ENCODE peak calls at places on chromosomes 3 and 15, in ten cellular contexts. A, K, C, P, R, E, H, T, Z and D are unnamed samples.

GRCh38 chr15:85094685-85095084 is 113.0 kb downstream of the PDE8A start:
- DNase-seq in A (no peak), K (no peak), C (no peak), P (no peak), R (no peak), E (no peak), H (no peak), T (no peak), Z (peak), D (no peak)

GRCh38 chr3:64530434-64531049 is 157.3 kb downstream of the ADAMTS9 start:
- DNase-seq in A (no peak), K (peak), C (peak), P (no peak), R (peak), E (no peak), H (no peak), T (no peak), Z (peak), D (no peak)

GRCh38 chr3:60650171-60650570 is 601.1 kb downstream of the FHIT start:
- DNase-seq in A (no peak), K (no peak), C (no peak), P (no peak), R (no peak), E (no peak), H (no peak), T (no peak), Z (no peak), D (no peak)

GRCh38 chr15:31387101-31387482 is 60.5 kb downstream of the KLF13 start:
- DNase-seq in A (no peak), K (no peak), C (no peak), P (no peak), R (no peak), E (peak), H (no peak), T (no peak), Z (no peak), D (no peak)

GRCh38 chr3:149713730-149714654 is 38.3 kb downstream of the COMMD2 start:
- DNase-seq in A (no peak), K (no peak), C (no peak), P (no peak), R (no peak), E (no peak), H (no peak), T (no peak), Z (no peak), D (no peak)

GRCh38 chr3:191492601-191493000 is 31.6 kb downstream of the PYDC2 start:
- DNase-seq in A (no peak), K (no peak), C (no peak), P (no peak), R (no peak), E (no peak), H (no peak), T (no peak), Z (no peak), D (no peak)

GRCh38 chr3:172601066-172601832 is 78.0 kb upstream of the TNFSF10 start:
- DNase-seq in A (no peak), K (no peak), C (no peak), P (no peak), R (no peak), E (no peak), H (no peak), T (no peak), Z (no peak), D (no peak)

GRCh38 chr3:94173667-94174434 is 111.0 kb downstream of the NSUN3 start:
- DNase-seq in A (no peak), K (no peak), C (no peak), P (no peak), R (no peak), E (no peak), H (no peak), T (no peak), Z (peak), D (no peak)

GRCh38 chr3:45644467-45645201 is 44.6 kb upstream of the SACM1L start:
- DNase-seq in A (no peak), K (no peak), C (no peak), P (no peak), R (no peak), E (no peak), H (no peak), T (no peak), Z (peak), D (no peak)

GRCh38 chr3:67940200-67940952 is 286.0 kb upstream of the SUCLG2 start:
- DNase-seq in A (no peak), K (no peak), C (no peak), P (no peak), R (no peak), E (no peak), H (no peak), T (no peak), Z (no peak), D (no peak)

GRCh38 chr3:37606472-37606871 is 255.2 kb upstream of the CTDSPL start:
- DNase-seq in A (no peak), K (no peak), C (no peak), P (no peak), R (no peak), E (no peak), H (no peak), T (no peak), Z (no peak), D (no peak)

GRCh38 chr3:39407773-39408492 is 1.4 kb downstream of the RPSA start:
- DNase-seq in A (no peak), K (peak), C (no peak), P (no peak), R (no peak), E (no peak), H (no peak), T (no peak), Z (no peak), D (no peak)

GRCh38 chr15:78311292-78311691 is 11.9 kb upstream of the SKIC8 start:
- DNase-seq in A (no peak), K (no peak), C (no peak), P (no peak), R (no peak), E (no peak), H (no peak), T (no peak), Z (no peak), D (no peak)

GRCh38 chr3:175111036-175111435 is 251.9 kb downstream of the NAALADL2 start:
- DNase-seq in A (no peak), K (no peak), C (no peak), P (no peak), R (no peak), E (no peak), H (no peak), T (no peak), Z (peak), D (no peak)

GRCh38 chr15:40695469-40695910 is 516 bp downstream of the RAD51 start:
- DNase-seq in A (no peak), K (no peak), C (peak), P (no peak), R (no peak), E (peak), H (no peak), T (peak), Z (no peak), D (no peak)

GRCh38 chr3:117706037-117706436 is 996.5 kb downstream of the TUSC7 start:
- DNase-seq in A (no peak), K (no peak), C (no peak), P (no peak), R (no peak), E (no peak), H (no peak), T (no peak), Z (peak), D (no peak)

GRCh38 chr3:75115695-75116094 is 501.2 kb upstream of the CNTN3 start:
- DNase-seq in A (no peak), K (no peak), C (no peak), P (no peak), R (no peak), E (no peak), H (no peak), T (no peak), Z (no peak), D (no peak)

GRCh38 chr3:8482263-8482662 is 19.4 kb upstream of the LMCD1 start:
- DNase-seq in A (no peak), K (no peak), C (no peak), P (no peak), R (no peak), E (no peak), H (no peak), T (no peak), Z (no peak), D (no peak)

GRCh38 chr15:68983821-68984517 is 30.5 kb upstream of the NOX5 start:
- DNase-seq in A (no peak), K (peak), C (no peak), P (no peak), R (no peak), E (no peak), H (no peak), T (no peak), Z (peak), D (no peak)

GRCh38 chr3:70308760-70309159 is 3.7 kb downstream of the MDFIC2 start:
- DNase-seq in A (no peak), K (no peak), C (no peak), P (no peak), R (peak), E (no peak), H (no peak), T (no peak), Z (peak), D (no peak)

GRCh38 chr3:11244131-11244677 is 28.0 kb upstream of the ATG7 start:
- DNase-seq in A (no peak), K (no peak), C (no peak), P (no peak), R (no peak), E (no peak), H (no peak), T (no peak), Z (peak), D (no peak)

GRCh38 chr15:83057660-83058376 is 9.2 kb downstream of the BTBD1 start:
- DNase-seq in A (no peak), K (no peak), C (no peak), P (no peak), R (no peak), E (no peak), H (no peak), T (no peak), Z (no peak), D (no peak)

GRCh38 chr3:108477511-108478147 is 32.8 kb downstream of the MYH15 start:
- DNase-seq in A (no peak), K (peak), C (peak), P (peak), R (peak), E (peak), H (peak), T (no peak), Z (peak), D (peak)

GRCh38 chr3:62051506-62051905 is 321.8 kb downstream of the FEZF2 start:
- DNase-seq in A (peak), K (peak), C (peak), P (no peak), R (peak), E (no peak), H (no peak), T (no peak), Z (peak), D (no peak)

GRCh38 chr15:28989239-28989830 is 103.6 kb downstream of the APBA2 start:
- DNase-seq in A (no peak), K (peak), C (no peak), P (no peak), R (peak), E (no peak), H (no peak), T (no peak), Z (peak), D (no peak)

GRCh38 chr3:29282431-29283296 is 1.8 kb downstream of the RBMS3 start:
- DNase-seq in A (no peak), K (no peak), C (no peak), P (no peak), R (peak), E (no peak), H (no peak), T (no peak), Z (peak), D (no peak)

GRCh38 chr3:13851997-13852637 is 27.8 kb downstream of the WNT7A start:
- DNase-seq in A (no peak), K (no peak), C (no peak), P (no peak), R (no peak), E (no peak), H (no peak), T (peak), Z (no peak), D (no peak)

GRCh38 chr3:148075829-148076716 is 621.6 kb upstream of the AGTR1 start:
- DNase-seq in A (no peak), K (no peak), C (peak), P (no peak), R (peak), E (no peak), H (no peak), T (no peak), Z (peak), D (no peak)

GRCh38 chr3:71563827-71564226 is 19.7 kb downstream of the FOXP1 start:
- DNase-seq in A (no peak), K (no peak), C (no peak), P (no peak), R (no peak), E (no peak), H (no peak), T (no peak), Z (no peak), D (no peak)

GRCh38 chr15:83322061-83322460 is 37.6 kb upstream of the BNC1 start:
- DNase-seq in A (no peak), K (no peak), C (no peak), P (no peak), R (no peak), E (no peak), H (no peak), T (no peak), Z (no peak), D (no peak)

GRCh38 chr3:114646521-114646920 is 352.7 kb downstream of the TIGIT start:
- DNase-seq in A (no peak), K (no peak), C (no peak), P (no peak), R (no peak), E (no peak), H (no peak), T (no peak), Z (no peak), D (no peak)

GRCh38 chr3:136954246-136954645 is 3.5 kb upstream of the IL20RB start:
- DNase-seq in A (no peak), K (no peak), C (no peak), P (no peak), R (no peak), E (no peak), H (no peak), T (no peak), Z (no peak), D (no peak)

GRCh38 chr15:62135532-62136134 is 29.5 kb downstream of the C2CD4B start:
- DNase-seq in A (no peak), K (no peak), C (peak), P (no peak), R (no peak), E (no peak), H (no peak), T (peak), Z (peak), D (no peak)

GRCh38 chr3:33392703-33393125 is 47.5 kb downstream of the UBP1 start:
- DNase-seq in A (no peak), K (peak), C (no peak), P (no peak), R (no peak), E (no peak), H (no peak), T (no peak), Z (peak), D (no peak)

GRCh38 chr15:40984963-40985362 is 31.7 kb downstream of the CHAC1 start:
- DNase-seq in A (no peak), K (no peak), C (no peak), P (no peak), R (no peak), E (no peak), H (no peak), T (no peak), Z (peak), D (no peak)

GRCh38 chr3:45817788-45818523 is 21.6 kb upstream of the SLC6A20 start:
- DNase-seq in A (peak), K (no peak), C (no peak), P (peak), R (no peak), E (no peak), H (no peak), T (no peak), Z (peak), D (no peak)

GRCh38 chr3:65593780-65594752 is 444.7 kb downstream of the MAGI1 start:
- DNase-seq in A (no peak), K (peak), C (no peak), P (no peak), R (no peak), E (no peak), H (no peak), T (no peak), Z (no peak), D (no peak)

GRCh38 chr3:160010578-160010977 is 21.9 kb downstream of the IL12A start:
- DNase-seq in A (no peak), K (no peak), C (no peak), P (no peak), R (no peak), E (no peak), H (no peak), T (no peak), Z (no peak), D (no peak)

DNA sequence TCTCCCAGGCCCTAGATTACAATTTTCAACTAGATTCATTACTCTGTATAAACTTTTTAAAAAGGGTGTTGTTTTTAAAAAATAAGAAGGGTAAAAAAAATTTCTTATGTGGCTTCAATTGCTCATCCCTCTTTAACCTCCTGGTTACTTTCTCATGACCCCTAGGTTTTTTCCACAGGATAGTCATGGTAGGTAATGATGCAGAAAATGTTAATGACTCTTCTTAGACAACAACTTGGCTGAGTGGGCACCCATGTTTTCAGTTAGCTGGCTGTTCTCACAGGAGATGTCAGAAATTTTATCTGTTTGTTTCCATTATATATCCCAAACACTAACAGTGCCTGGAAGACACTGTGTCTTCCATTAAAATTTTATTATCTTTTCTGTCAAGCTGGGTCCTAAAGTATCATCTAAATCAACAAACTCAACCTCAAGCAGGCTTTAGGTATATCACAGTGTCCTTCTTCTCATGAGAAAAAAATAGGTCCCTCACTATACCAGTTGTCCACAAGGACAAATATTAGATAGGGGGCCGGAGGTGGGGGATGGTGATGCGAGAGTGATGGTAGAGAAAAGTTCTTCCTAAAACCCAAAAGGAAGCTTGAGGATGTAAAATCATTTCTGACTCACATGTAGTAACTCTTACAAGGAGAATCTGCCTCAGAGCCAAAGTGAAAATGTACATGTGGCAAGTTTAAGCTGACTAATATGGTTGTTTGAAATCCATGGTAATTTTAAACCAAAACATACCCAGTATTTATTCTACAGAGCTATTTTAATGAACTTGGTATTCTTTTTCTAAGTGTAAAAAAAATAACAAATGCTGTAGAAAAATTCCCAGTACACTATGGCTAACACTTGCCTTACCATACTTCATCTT is 43.3 kb downstream of the PLOD2 start:
- DNase-seq in A (no peak), K (no peak), C (no peak), P (no peak), R (no peak), E (no peak), H (no peak), T (no peak), Z (peak), D (no peak)
- H3K27ac ChIP-seq in A (no peak), K (no peak), C (no peak), P (no peak), R (no peak), E (no peak), H (no peak), T (no peak), Z (peak), D (no peak)

GRCh38 chr3:134468519-134468918 is 17.3 kb downstream of the ANAPC13 start:
- DNase-seq in A (no peak), K (no peak), C (no peak), P (no peak), R (no peak), E (no peak), H (no peak), T (no peak), Z (no peak), D (no peak)

GRCh38 chr3:134474956-134475355 is 10.8 kb downstream of the ANAPC13 start:
- DNase-seq in A (no peak), K (no peak), C (no peak), P (no peak), R (no peak), E (no peak), H (no peak), T (no peak), Z (no peak), D (no peak)

GRCh38 chr3:134473868-134474546 is 11.8 kb downstream of the ANAPC13 start:
- DNase-seq in A (no peak), K (peak), C (peak), P (peak), R (peak), E (peak), H (peak), T (peak), Z (peak), D (peak)

GRCh38 chr3:134476306-134476705 is 9.5 kb downstream of the ANAPC13 start:
- DNase-seq in A (no peak), K (no peak), C (no peak), P (no peak), R (no peak), E (no peak), H (no peak), T (no peak), Z (no peak), D (no peak)

DNA sequence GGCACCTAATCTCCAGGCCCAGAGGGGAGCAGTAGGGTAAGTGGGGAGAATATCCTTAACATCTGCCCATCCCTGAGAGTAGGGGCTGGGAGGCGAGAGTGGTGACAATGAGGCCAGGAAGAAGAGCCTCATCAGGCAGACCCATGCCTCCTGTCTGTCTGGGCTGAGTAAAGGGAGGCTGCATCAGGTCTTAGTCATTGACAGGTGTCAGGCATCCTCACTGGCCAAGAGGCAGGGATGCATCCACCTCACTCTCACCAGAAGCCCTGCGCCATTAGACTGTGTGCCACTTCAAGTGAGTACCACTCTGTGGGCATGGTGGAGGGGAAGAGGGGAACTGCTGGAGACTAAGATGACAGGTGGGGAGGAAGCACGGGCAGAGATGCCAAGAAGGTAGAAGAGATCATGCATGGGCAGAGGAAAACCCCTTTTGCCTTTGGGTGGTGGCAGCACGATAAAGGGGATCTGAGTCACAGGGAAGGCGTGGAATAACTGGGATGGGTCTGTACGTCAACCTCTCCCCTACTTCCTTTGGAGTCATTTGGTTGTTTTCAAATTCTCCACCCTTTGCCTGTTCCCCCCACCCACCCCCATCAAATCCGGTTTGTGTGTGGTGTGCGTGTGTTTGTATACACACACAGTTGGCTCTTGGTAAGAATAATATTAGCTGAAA is 14.1 kb downstream of the ANAPC13 start:
- DNase-seq in A (no peak), K (no peak), C (no peak), P (no peak), R (no peak), E (no peak), H (no peak), T (no peak), Z (peak), D (no peak)
- H3K27ac ChIP-seq in A (no peak), K (no peak), C (no peak), P (no peak), R (no peak), E (no peak), H (no peak), T (peak), Z (peak), D (no peak)

GRCh38 chr3:97993526-97993925 is 21.3 kb upstream of the RIOX2 start:
- DNase-seq in A (no peak), K (no peak), C (no peak), P (no peak), R (no peak), E (no peak), H (no peak), T (no peak), Z (no peak), D (no peak)
- H3K27ac ChIP-seq in A (no peak), K (no peak), C (no peak), P (no peak), R (no peak), E (no peak), H (no peak), T (no peak), Z (no peak), D (no peak)

GRCh38 chr15:34914316-34914715 is 55.2 kb downstream of the AQR start:
- DNase-seq in A (no peak), K (no peak), C (no peak), P (no peak), R (no peak), E (no peak), H (no peak), T (no peak), Z (no peak), D (no peak)
- H3K27ac ChIP-seq in A (no peak), K (no peak), C (no peak), P (no peak), R (no peak), E (no peak), H (no peak), T (no peak), Z (no peak), D (no peak)